ENCODE peak calls at places on chromosomes 13 and 19, in seven cellular contexts. One of them, this sample, is unnamed.

GRCh38 chr19:15810335-15810734 is 5.1 kb downstream of the OR10H1 start:
- DNase-seq in transverse colon: peak
- DNase-seq in NB4: peak
- DNase-seq in ovary: no peak
- DNase-seq in HCT116: no peak
- DNase-seq in heart left ventricle: no peak
- DNase-seq in body of pancreas: peak
- DNase-seq in this sample: no peak

GRCh38 chr19:58544591-58545285 is 874 bp downstream of the TRIM28 start:
- DNase-seq in ovary: peak
- DNase-seq in NB4: no peak
- DNase-seq in transverse colon: no peak
- DNase-seq in HCT116: no peak
- DNase-seq in heart left ventricle: peak
- DNase-seq in body of pancreas: peak
- DNase-seq in this sample: no peak

GRCh38 chr19:31127132-31127967 is 221.9 kb downstream of the TSHZ3 start:
- DNase-seq in HCT116: no peak
- DNase-seq in heart left ventricle: no peak
- DNase-seq in body of pancreas: no peak
- DNase-seq in transverse colon: peak
- DNase-seq in ovary: peak
- DNase-seq in NB4: no peak
- DNase-seq in this sample: no peak

GRCh38 chr13:113357529-113357928 is 6.4 kb downstream of the GRTP1 start:
- DNase-seq in transverse colon: no peak
- DNase-seq in heart left ventricle: no peak
- DNase-seq in NB4: no peak
- DNase-seq in ovary: peak
- DNase-seq in HCT116: no peak
- DNase-seq in body of pancreas: no peak
- DNase-seq in this sample: no peak

GRCh38 chr19:51440052-51440451 is 18.2 kb downstream of the SIGLEC8 start:
- DNase-seq in ovary: no peak
- DNase-seq in HCT116: no peak
- DNase-seq in body of pancreas: no peak
- DNase-seq in NB4: no peak
- DNase-seq in transverse colon: no peak
- DNase-seq in heart left ventricle: no peak
- DNase-seq in this sample: no peak

GRCh38 chr13:45682494-45683008 is 19.6 kb upstream of the CBY2 start:
- DNase-seq in HCT116: no peak
- DNase-seq in ovary: no peak
- DNase-seq in heart left ventricle: no peak
- DNase-seq in body of pancreas: no peak
- DNase-seq in NB4: no peak
- DNase-seq in transverse colon: no peak
- DNase-seq in this sample: no peak

GRCh38 chr13:27104606-27105005 is 67.0 kb downstream of the USP12 start:
- DNase-seq in NB4: no peak
- DNase-seq in ovary: no peak
- DNase-seq in HCT116: no peak
- DNase-seq in body of pancreas: no peak
- DNase-seq in heart left ventricle: no peak
- DNase-seq in transverse colon: no peak
- DNase-seq in this sample: no peak

GRCh38 chr13:46720189-46720588 is 76.8 kb downstream of the ESD start:
- DNase-seq in ovary: no peak
- DNase-seq in HCT116: no peak
- DNase-seq in NB4: no peak
- DNase-seq in transverse colon: no peak
- DNase-seq in body of pancreas: no peak
- DNase-seq in heart left ventricle: no peak
- DNase-seq in this sample: no peak

GRCh38 chr13:97849305-97849704 is 104.2 kb upstream of the IPO5 start:
- DNase-seq in heart left ventricle: no peak
- DNase-seq in HCT116: peak
- DNase-seq in NB4: peak
- DNase-seq in ovary: no peak
- DNase-seq in body of pancreas: no peak
- DNase-seq in transverse colon: no peak
- DNase-seq in this sample: no peak

DNA sequence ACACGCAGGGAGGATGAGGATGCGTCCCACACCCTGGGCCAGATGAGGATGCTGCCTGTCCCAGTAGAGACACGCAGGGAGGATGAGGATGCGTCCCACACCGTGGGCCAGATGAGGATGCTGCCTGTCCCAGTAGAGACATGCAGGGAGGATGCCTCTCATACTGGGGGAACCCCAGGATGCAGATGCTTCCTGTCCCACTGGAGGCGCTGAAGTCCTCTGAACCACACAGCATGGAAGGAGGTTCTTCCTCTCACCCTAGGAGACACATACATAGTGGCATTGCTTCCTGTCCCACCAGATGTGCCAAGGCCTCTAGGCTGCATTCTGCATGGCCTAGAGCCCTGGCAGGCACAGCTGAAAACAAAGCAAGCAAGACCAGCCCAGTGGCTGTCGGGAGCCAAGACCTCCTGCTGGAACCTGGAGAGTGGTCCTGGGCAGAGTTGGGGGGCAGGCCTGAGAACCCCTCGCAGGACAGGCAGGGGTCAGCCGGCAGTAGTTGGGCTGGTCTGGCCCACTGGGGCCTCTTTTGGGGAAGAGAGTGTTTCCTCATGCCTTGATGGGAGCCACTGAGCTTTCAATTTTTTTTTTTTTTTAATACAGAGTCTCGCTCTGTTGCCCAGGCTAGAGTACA is 4.3 kb downstream of the HPN start:
- DNase-seq in ovary: no peak
- DNase-seq in heart left ventricle: no peak
- DNase-seq in body of pancreas: peak
- DNase-seq in NB4: peak
- DNase-seq in HCT116: no peak
- DNase-seq in transverse colon: no peak
- DNase-seq in this sample: no peak
- TF ChIP-seq CTCF in ovary: no peak
- TF ChIP-seq CTCF in heart left ventricle: no peak
- TF ChIP-seq CTCF in body of pancreas: no peak
- TF ChIP-seq CTCF in NB4: peak
- TF ChIP-seq CTCF in HCT116: peak
- TF ChIP-seq CTCF in transverse colon: no peak
- TF ChIP-seq CTCF in this sample: peak

DNA sequence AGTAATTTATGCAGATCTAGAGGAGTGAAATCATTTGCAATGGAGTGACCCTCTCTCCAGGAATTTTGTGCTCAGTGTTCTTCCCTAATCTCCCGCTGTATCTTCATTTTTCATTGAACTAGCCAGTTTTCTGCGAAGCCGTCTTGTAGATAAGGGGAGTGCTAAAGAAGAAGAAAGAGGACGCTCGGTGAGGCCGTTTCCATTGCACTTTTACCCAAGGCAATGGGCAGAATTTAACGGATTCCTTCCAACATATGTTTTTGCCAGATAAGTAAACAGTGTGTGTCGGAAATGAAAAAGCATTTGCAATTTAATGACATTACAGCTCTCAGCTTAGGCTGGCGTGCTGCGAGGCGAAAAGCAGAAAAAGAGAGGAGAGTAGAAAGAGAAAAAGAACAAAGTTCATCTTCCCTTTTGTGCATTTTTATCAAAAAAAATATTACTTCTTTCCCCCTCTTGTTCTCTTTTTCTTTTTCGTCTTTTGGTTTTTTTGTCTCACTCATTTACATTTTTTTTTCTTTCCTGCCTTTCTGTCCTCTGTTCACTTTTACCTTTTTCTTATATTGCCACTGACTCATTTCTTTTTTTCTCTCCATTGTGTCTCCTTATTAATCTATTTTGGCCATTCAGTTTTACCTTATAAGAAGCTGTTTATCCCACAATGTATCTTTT is 49.9 kb downstream of the SOX21 start:
- DNase-seq in heart left ventricle: no peak
- DNase-seq in NB4: no peak
- DNase-seq in ovary: no peak
- DNase-seq in transverse colon: no peak
- DNase-seq in HCT116: no peak
- DNase-seq in body of pancreas: no peak
- DNase-seq in this sample: no peak
- TF ChIP-seq POLR2A in heart left ventricle: no peak
- TF ChIP-seq POLR2A in NB4: no peak
- TF ChIP-seq POLR2A in ovary: no peak
- TF ChIP-seq POLR2A in transverse colon: no peak
- TF ChIP-seq POLR2A in HCT116: no peak
- TF ChIP-seq POLR2A in body of pancreas: no peak
- TF ChIP-seq POLR2A in this sample: no peak

GRCh38 chr19:14435320-14436050 is 2.4 kb downstream of the PKN1 start:
- DNase-seq in transverse colon: no peak
- DNase-seq in HCT116: no peak
- DNase-seq in ovary: no peak
- DNase-seq in body of pancreas: no peak
- DNase-seq in NB4: no peak
- DNase-seq in heart left ventricle: no peak
- DNase-seq in this sample: no peak

GRCh38 chr19:14434543-14435319 is 1.6 kb downstream of the PKN1 start:
- DNase-seq in body of pancreas: peak
- DNase-seq in ovary: peak
- DNase-seq in NB4: peak
- DNase-seq in HCT116: no peak
- DNase-seq in transverse colon: peak
- DNase-seq in heart left ventricle: peak
- DNase-seq in this sample: peak

GRCh38 chr19:14432817-14433453 is at the start of gene PKN1:
- DNase-seq in transverse colon: peak
- DNase-seq in NB4: peak
- DNase-seq in HCT116: no peak
- DNase-seq in heart left ventricle: peak
- DNase-seq in ovary: peak
- DNase-seq in body of pancreas: peak
- DNase-seq in this sample: no peak

GRCh38 chr19:14434157-14434501 is 1.0 kb downstream of the PKN1 start:
- DNase-seq in body of pancreas: peak
- DNase-seq in NB4: no peak
- DNase-seq in HCT116: no peak
- DNase-seq in transverse colon: no peak
- DNase-seq in ovary: no peak
- DNase-seq in heart left ventricle: no peak
- DNase-seq in this sample: peak

DNA sequence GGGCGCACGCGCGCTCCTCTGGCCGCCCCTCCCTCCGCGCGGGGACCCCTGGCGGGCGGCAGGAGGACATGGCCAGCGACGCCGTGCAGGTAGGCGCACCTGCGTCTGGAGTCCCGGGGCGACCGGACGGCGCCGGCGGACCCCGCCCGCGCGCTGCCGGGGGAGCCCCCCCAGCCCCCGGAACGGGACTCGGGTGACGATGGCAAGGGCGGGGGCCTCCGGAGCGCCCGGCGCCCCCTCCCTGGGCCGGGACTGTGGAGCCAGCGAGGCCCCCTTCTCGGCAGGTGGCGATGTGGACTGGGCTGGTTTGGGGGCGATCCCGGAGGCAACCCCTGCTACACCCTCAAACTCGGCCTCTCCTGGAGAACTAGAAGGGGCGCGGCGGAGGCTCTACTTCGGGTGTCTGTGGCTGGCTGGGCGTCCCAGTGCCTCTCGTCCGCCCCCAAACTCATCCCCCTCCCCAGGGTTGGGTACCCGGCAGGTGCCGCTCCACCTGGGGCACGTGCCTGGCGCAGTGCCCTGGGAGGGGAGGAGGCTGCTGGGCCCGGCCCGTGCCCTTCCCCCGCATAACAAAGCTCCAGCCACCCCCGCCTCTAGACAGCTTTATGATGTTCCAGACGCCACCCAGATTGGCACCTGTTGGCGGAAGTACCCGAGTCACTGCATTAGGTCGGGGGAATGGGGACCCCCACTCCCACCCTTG is 499 bp downstream of the PKN1 start:
- DNase-seq in transverse colon: peak
- DNase-seq in heart left ventricle: no peak
- DNase-seq in body of pancreas: peak
- DNase-seq in NB4: no peak
- DNase-seq in HCT116: no peak
- DNase-seq in ovary: peak
- DNase-seq in this sample: no peak
- TF ChIP-seq CTCF in transverse colon: no peak
- TF ChIP-seq CTCF in heart left ventricle: no peak
- TF ChIP-seq CTCF in body of pancreas: no peak
- TF ChIP-seq CTCF in NB4: no peak
- TF ChIP-seq CTCF in HCT116: peak
- TF ChIP-seq CTCF in ovary: no peak
- TF ChIP-seq CTCF in this sample: no peak

GRCh38 chr19:44141191-44142013 is at the start of gene ZNF234:
- DNase-seq in NB4: peak
- DNase-seq in body of pancreas: peak
- DNase-seq in ovary: peak
- DNase-seq in heart left ventricle: peak
- DNase-seq in HCT116: peak
- DNase-seq in transverse colon: peak
- DNase-seq in this sample: peak
- TF ChIP-seq POLR2A in NB4: no peak
- TF ChIP-seq POLR2A in body of pancreas: no peak
- TF ChIP-seq POLR2A in ovary: no peak
- TF ChIP-seq POLR2A in heart left ventricle: peak
- TF ChIP-seq POLR2A in HCT116: no peak
- TF ChIP-seq POLR2A in transverse colon: peak
- TF ChIP-seq POLR2A in this sample: no peak

GRCh38 chr13:110470272-110471009 is 91.1 kb downstream of the RAB20 start:
- DNase-seq in heart left ventricle: no peak
- DNase-seq in ovary: no peak
- DNase-seq in NB4: no peak
- DNase-seq in HCT116: no peak
- DNase-seq in body of pancreas: peak
- DNase-seq in transverse colon: no peak
- DNase-seq in this sample: no peak

GRCh38 chr13:110471156-110471832 is 90.2 kb downstream of the RAB20 start:
- DNase-seq in transverse colon: peak
- DNase-seq in body of pancreas: peak
- DNase-seq in NB4: peak
- DNase-seq in ovary: no peak
- DNase-seq in heart left ventricle: no peak
- DNase-seq in HCT116: no peak
- DNase-seq in this sample: no peak

GRCh38 chr13:110469597-110469996 is 91.9 kb downstream of the RAB20 start:
- DNase-seq in body of pancreas: no peak
- DNase-seq in heart left ventricle: no peak
- DNase-seq in NB4: no peak
- DNase-seq in ovary: no peak
- DNase-seq in transverse colon: no peak
- DNase-seq in HCT116: no peak
- DNase-seq in this sample: no peak

GRCh38 chr13:110467516-110467915 is 94.0 kb downstream of the RAB20 start:
- DNase-seq in HCT116: no peak
- DNase-seq in ovary: no peak
- DNase-seq in body of pancreas: no peak
- DNase-seq in NB4: no peak
- DNase-seq in heart left ventricle: no peak
- DNase-seq in transverse colon: no peak
- DNase-seq in this sample: no peak

DNA sequence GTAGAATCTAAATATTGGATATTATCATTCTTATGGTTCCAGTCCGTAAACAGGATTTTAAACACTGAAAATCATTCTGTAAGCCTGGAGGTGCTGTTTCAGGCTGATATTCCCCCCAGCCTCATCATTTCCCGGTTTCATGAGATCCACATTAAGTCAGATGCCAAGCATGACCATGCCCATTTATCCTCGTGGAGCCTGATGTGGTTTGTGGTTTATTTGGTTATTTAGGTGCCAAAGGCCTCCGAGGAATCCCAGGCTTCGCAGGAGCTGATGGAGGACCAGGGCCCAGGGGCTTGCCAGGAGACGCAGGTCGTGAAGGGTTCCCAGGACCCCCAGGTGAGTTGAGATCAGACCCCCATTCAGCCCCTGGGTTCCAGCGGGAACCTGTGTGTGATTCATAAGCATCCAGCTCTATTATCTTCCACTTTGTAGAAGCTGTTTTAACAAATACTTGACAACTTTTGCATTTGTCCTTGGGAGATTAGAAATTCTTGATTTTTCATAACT is 92.5 kb downstream of the RAB20 start:
- DNase-seq in heart left ventricle: no peak
- DNase-seq in transverse colon: no peak
- DNase-seq in HCT116: no peak
- DNase-seq in NB4: no peak
- DNase-seq in body of pancreas: no peak
- DNase-seq in ovary: no peak
- DNase-seq in this sample: no peak
- TF ChIP-seq CTCF in heart left ventricle: no peak
- TF ChIP-seq CTCF in transverse colon: no peak
- TF ChIP-seq CTCF in HCT116: no peak
- TF ChIP-seq CTCF in NB4: no peak
- TF ChIP-seq CTCF in body of pancreas: no peak
- TF ChIP-seq CTCF in ovary: no peak
- TF ChIP-seq CTCF in this sample: no peak